ENCODE peak calls at places on chromosomes 5 and 9, in six cellular contexts. T is heart right ventricle; Y is cardiac muscle cell; R is H9; G is CD8-positive, alpha-beta memory T cell; A is naive thymus-derived CD4-positive, alpha-beta T cell. X is an unnamed sample. For H3K4me1, the result is how much of the 10 kb centered on the place peaks cover.

GRCh38 chr5:133700251-133700650 is 87.9 kb upstream of the FSTL4 start:
- DNase-seq in T (no peak), Y (no peak), R (no peak), G (no peak), A (no peak), X (no peak)

GRCh38 chr9:90219548-90220118 is 423.0 kb downstream of the DIRAS2 start:
- DNase-seq in T (no peak), Y (no peak), R (peak), G (peak), A (no peak), X (no peak)

GRCh38 chr9:111902396-111903147 is 6.0 kb downstream of the UGCG start:
- DNase-seq in T (no peak), Y (peak), R (no peak), G (no peak), A (no peak), X (no peak)

GRCh38 chr9:104970588-104970987 is 42.6 kb upstream of the ABCA1 start:
- DNase-seq in T (no peak), Y (peak), R (no peak), G (no peak), A (no peak), X (no peak)

GRCh38 chr5:157828949-157829639 is 29.9 kb downstream of the CLINT1 start:
- DNase-seq in T (no peak), Y (no peak), R (peak), G (no peak), A (no peak), X (no peak)

GRCh38 chr5:82513739-82514138 is 235.6 kb upstream of the RPS23 start:
- DNase-seq in T (no peak), Y (no peak), R (peak), G (no peak), A (no peak), X (no peak)

GRCh38 chr9:27125030-27125429 is 16.0 kb downstream of the TEK start:
- DNase-seq in T (peak), Y (peak), R (no peak), G (no peak), A (no peak), X (peak)

GRCh38 chr9:137691648-137692357 is 73.0 kb downstream of the EHMT1 start:
- DNase-seq in T (no peak), Y (no peak), R (no peak), G (no peak), A (no peak), X (no peak)

GRCh38 chr9:106403081-106403480 is 459.9 kb upstream of the ZNF462 start:
- DNase-seq in T (no peak), Y (no peak), R (no peak), G (no peak), A (no peak), X (no peak)

GRCh38 chr5:62134811-62135210 is 171.2 kb upstream of the KIF2A start:
- DNase-seq in T (no peak), Y (no peak), R (no peak), G (no peak), A (no peak), X (no peak)

GRCh38 chr5:119411291-119411934 is 40.9 kb upstream of the HSD17B4 start:
- DNase-seq in T (no peak), Y (peak), R (no peak), G (no peak), A (no peak), X (no peak)

GRCh38 chr5:119412828-119413227 is 39.5 kb upstream of the HSD17B4 start:
- DNase-seq in T (no peak), Y (no peak), R (no peak), G (no peak), A (no peak), X (no peak)

GRCh38 chr5:119410448-119411170 is 41.7 kb upstream of the HSD17B4 start:
- DNase-seq in T (no peak), Y (no peak), R (no peak), G (no peak), A (no peak), X (no peak)

GRCh38 chr5:119409235-119409815 is 43.0 kb upstream of the HSD17B4 start:
- DNase-seq in T (no peak), Y (no peak), R (no peak), G (no peak), A (no peak), X (no peak)

GRCh38 chr5:119411935-119412623 is 40.2 kb upstream of the HSD17B4 start:
- DNase-seq in T (peak), Y (peak), R (peak), G (peak), A (peak), X (peak)
- H3K4me1 ChIP-seq in T (under half), Y (under half), R (under half), G (under half), A (under half), X (under half)

GRCh38 chr5:78360674-78361225 is 333 bp downstream of the SCAMP1 start:
- DNase-seq in T (peak), Y (no peak), R (peak), G (peak), A (peak), X (peak)

GRCh38 chr5:78361226-78361993 is 993 bp downstream of the SCAMP1 start:
- DNase-seq in T (peak), Y (peak), R (no peak), G (no peak), A (no peak), X (peak)

GRCh38 chr5:78359831-78360673 is at the start of gene SCAMP1:
- DNase-seq in T (peak), Y (peak), R (peak), G (peak), A (peak), X (peak)

GRCh38 chr5:78364005-78364404 is 3.6 kb downstream of the SCAMP1 start:
- DNase-seq in T (no peak), Y (no peak), R (no peak), G (no peak), A (no peak), X (no peak)

GRCh38 chr5:78362220-78362619 is 1.8 kb downstream of the SCAMP1 start:
- DNase-seq in T (no peak), Y (no peak), R (no peak), G (no peak), A (no peak), X (no peak)
- H3K4me1 ChIP-seq in T (under half), Y (under half), R (under half), G (under half), A (under half), X (under half)

GRCh38 chr5:177491983-177492746 is 5.2 kb downstream of the PDLIM7 start:
- DNase-seq in T (no peak), Y (no peak), R (no peak), G (no peak), A (no peak), X (no peak)

GRCh38 chr5:177491429-177491945 is 5.9 kb downstream of the PDLIM7 start:
- DNase-seq in T (no peak), Y (peak), R (peak), G (no peak), A (no peak), X (peak)

GRCh38 chr5:177490311-177490991 is 7.0 kb downstream of the PDLIM7 start:
- DNase-seq in T (no peak), Y (no peak), R (no peak), G (no peak), A (no peak), X (peak)

GRCh38 chr5:177489119-177489716 is 8.2 kb downstream of the PDLIM7 start:
- DNase-seq in T (no peak), Y (no peak), R (peak), G (no peak), A (no peak), X (no peak)

DNA sequence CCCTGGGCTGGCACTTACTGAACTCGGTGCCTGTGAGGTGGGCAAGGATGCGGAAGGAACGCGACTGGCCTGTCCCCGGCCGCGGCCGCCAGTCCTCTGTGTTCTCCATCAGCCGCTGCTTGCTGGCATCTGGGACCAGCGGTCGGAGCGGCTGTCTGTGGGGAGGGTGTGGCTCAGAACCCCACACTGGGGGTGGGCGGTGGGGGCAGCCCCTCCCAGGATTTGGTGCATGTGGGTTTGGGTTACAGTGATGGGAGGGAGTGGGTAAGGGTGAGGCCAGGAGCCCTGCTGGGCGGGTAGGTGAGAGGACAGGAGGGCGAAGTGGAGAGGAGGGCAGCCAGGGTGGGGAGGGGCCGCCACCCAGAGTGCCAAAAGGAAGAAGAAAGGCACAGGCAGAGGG is 6.4 kb downstream of the PDLIM7 start:
- DNase-seq in T (no peak), Y (no peak), R (no peak), G (no peak), A (no peak), X (no peak)
- H3K4me1 ChIP-seq in T (under half), Y (under half), R (under half), G (under half), A (under half), X (under half)

GRCh38 chr9:70258692-70259511 is at the start of gene SMC5:
- DNase-seq in T (peak), Y (peak), R (peak), G (peak), A (peak), X (peak)
- H3K4me1 ChIP-seq in T (under half), Y (under half), R (under half), G (half or more), A (under half), X (half or more)

GRCh38 chr5:150614651-150615040 is 25.8 kb upstream of the SYNPO start:
- DNase-seq in T (no peak), Y (no peak), R (no peak), G (no peak), A (no peak), X (no peak)

GRCh38 chr5:150612905-150613670 is 27.4 kb upstream of the SYNPO start:
- DNase-seq in T (no peak), Y (peak), R (no peak), G (no peak), A (no peak), X (peak)

GRCh38 chr5:150612405-150612804 is 28.1 kb upstream of the SYNPO start:
- DNase-seq in T (peak), Y (no peak), R (no peak), G (no peak), A (no peak), X (peak)

GRCh38 chr5:150615141-150615699 is 25.2 kb upstream of the SYNPO start:
- DNase-seq in T (peak), Y (peak), R (no peak), G (no peak), A (no peak), X (peak)

DNA sequence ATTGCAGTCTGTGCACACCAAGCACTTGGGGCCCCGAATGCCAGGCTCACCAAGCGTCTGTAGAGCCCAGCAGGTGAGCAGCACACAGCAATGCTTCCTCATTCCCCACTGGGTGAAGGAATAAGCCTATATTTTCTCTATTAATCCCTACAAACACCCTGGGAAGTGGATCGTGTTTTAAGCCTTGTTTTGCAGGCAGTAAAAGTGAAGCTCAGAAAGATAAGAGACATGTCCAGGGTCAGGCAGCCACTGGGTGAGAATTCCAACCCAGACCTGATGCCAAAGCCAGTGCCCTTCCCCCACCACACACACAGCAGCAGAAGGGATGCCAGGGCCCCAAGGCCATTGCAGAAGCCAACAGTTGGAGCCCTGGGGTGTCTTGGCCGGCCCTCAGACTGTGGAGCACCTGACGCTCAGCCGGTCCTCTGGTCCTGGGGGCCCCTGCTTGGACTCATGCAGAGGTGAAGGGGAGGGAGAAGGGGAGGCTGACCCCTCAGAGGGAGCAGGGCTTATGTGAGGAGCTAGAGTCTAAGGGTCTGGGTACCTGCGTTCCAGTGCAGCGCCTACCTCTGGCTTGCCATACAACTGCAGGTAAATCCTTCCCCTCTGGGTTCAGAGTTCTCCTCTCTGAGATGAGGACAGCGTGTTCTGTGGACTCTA is 26.3 kb upstream of the SYNPO start:
- DNase-seq in T (no peak), Y (no peak), R (no peak), G (no peak), A (no peak), X (no peak)
- H3K4me1 ChIP-seq in T (half or more), Y (under half), R (under half), G (under half), A (under half), X (under half)

DNA sequence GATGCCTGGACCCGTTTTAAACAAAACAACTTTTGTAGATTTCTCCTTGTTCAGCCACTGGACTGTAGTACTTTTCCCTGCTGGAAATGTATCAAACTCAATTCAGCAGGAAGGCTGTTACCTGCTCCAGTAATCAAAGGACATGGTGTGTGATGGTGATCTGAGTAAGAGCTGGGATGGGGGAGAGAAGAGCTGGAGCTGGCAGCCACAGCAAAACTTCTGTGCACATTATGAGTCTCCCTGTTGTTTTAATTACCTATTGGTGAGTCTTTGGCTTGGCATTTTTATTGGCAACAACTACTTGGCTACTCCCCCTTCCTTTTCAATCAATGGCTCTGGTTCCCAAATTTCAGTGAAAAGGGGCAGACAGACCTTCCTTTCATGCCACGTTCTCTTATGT is 9.7 kb downstream of the NREP start:
- DNase-seq in T (no peak), Y (no peak), R (no peak), G (no peak), A (no peak), X (no peak)
- H3K4me1 ChIP-seq in T (under half), Y (under half), R (under half), G (under half), A (under half), X (half or more)

GRCh38 chr5:109704255-109704952 is 14.7 kb downstream of the MAN2A1 start:
- DNase-seq in T (no peak), Y (no peak), R (no peak), G (no peak), A (no peak), X (no peak)
- H3K4me1 ChIP-seq in T (under half), Y (under half), R (under half), G (half or more), A (under half), X (under half)